ENCODE peak calls at places on chromosomes 13 and 19, in nine cellular contexts. M is foreskin fibroblast, B is psoas muscle, O is fibroblast of pulmonary artery, W is brain microvascular endothelial cell, A is testis, R is esophagus squamous epithelium, J is PC-3, I is gastrocnemius medialis. D is an unnamed sample.

GRCh38 chr19:36246006-36246391 is 31.1 kb downstream of the ZNF146 start:
- DNase-seq in M (peak), B (no peak), O (peak), W (no peak), A (no peak), R (no peak), J (no peak), I (no peak), D (no peak)

GRCh38 chr13:75485286-75486062 is 3.5 kb upstream of the TBC1D4 start:
- DNase-seq in M (peak), B (no peak), O (peak), W (no peak), A (no peak), R (no peak), J (peak), I (no peak), D (no peak)

GRCh38 chr13:27622102-27622820 is 569 bp downstream of the POLR1D start:
- DNase-seq in M (peak), B (no peak), O (peak), W (no peak), A (peak), R (no peak), J (peak), I (no peak), D (no peak)

GRCh38 chr13:27080018-27080948 is 91.3 kb downstream of the USP12 start:
- DNase-seq in M (no peak), B (no peak), O (no peak), W (no peak), A (no peak), R (no peak), J (no peak), I (no peak), D (no peak)

GRCh38 chr13:81326913-81327312 is 986.0 kb upstream of the SPRY2 start:
- DNase-seq in M (no peak), B (no peak), O (no peak), W (no peak), A (no peak), R (no peak), J (peak), I (no peak), D (no peak)

GRCh38 chr19:34598217-34599155 is 78.5 kb downstream of the SCGB2B2 start:
- DNase-seq in M (no peak), B (no peak), O (no peak), W (no peak), A (no peak), R (no peak), J (no peak), I (peak), D (no peak)

GRCh38 chr19:40803857-40804782 is 5.1 kb downstream of the EGLN2 start:
- DNase-seq in M (no peak), B (no peak), O (no peak), W (no peak), A (no peak), R (peak), J (peak), I (peak), D (no peak)

GRCh38 chr13:38395505-38395803 is 45.8 kb downstream of the UFM1 start:
- DNase-seq in M (no peak), B (no peak), O (no peak), W (no peak), A (no peak), R (no peak), J (peak), I (no peak), D (no peak)

GRCh38 chr19:14496849-14497346 is 971 bp upstream of the GIPC1 start:
- DNase-seq in M (no peak), B (no peak), O (no peak), W (no peak), A (no peak), R (no peak), J (no peak), I (no peak), D (peak)

GRCh38 chr19:44592451-44592890 is 20.9 kb upstream of the IGSF23 start:
- DNase-seq in M (peak), B (no peak), O (no peak), W (no peak), A (no peak), R (no peak), J (no peak), I (peak), D (no peak)

GRCh38 chr13:37187110-37187509 is 81.6 kb upstream of the CSNK1A1L start:
- DNase-seq in M (peak), B (no peak), O (peak), W (peak), A (no peak), R (no peak), J (no peak), I (no peak), D (no peak)

GRCh38 chr13:94298346-94298745 is 181.1 kb downstream of the DCT start:
- DNase-seq in M (no peak), B (no peak), O (no peak), W (no peak), A (no peak), R (no peak), J (no peak), I (no peak), D (no peak)

GRCh38 chr19:47280183-47280797 is 5.6 kb downstream of the INAFM1 start:
- DNase-seq in M (peak), B (no peak), O (peak), W (no peak), A (peak), R (no peak), J (peak), I (no peak), D (no peak)

GRCh38 chr13:71758823-71759222 is 108.2 kb downstream of the DACH1 start:
- DNase-seq in M (no peak), B (no peak), O (peak), W (no peak), A (no peak), R (no peak), J (no peak), I (no peak), D (peak)

GRCh38 chr19:2603320-2603719 is 99.2 kb downstream of the GNG7 start:
- DNase-seq in M (peak), B (peak), O (peak), W (peak), A (peak), R (no peak), J (no peak), I (no peak), D (no peak)

GRCh38 chr19:2176336-2176994 is 12.7 kb downstream of the DOT1L start:
- DNase-seq in M (no peak), B (peak), O (no peak), W (no peak), A (no peak), R (no peak), J (peak), I (peak), D (no peak)

GRCh38 chr13:44816701-44817684 is 172.3 kb downstream of the NUFIP1 start:
- DNase-seq in M (peak), B (no peak), O (peak), W (peak), A (no peak), R (no peak), J (peak), I (no peak), D (no peak)

GRCh38 chr19:48907671-48908070 is 7.6 kb downstream of the NUCB1 start:
- DNase-seq in M (no peak), B (no peak), O (no peak), W (no peak), A (no peak), R (no peak), J (no peak), I (no peak), D (no peak)

GRCh38 chr13:99383946-99384345 is 76.7 kb upstream of the GPR183 start:
- DNase-seq in M (no peak), B (no peak), O (no peak), W (no peak), A (no peak), R (no peak), J (no peak), I (no peak), D (no peak)

GRCh38 chr13:21668665-21669599 is 1.9 kb upstream of the FGF9 start:
- DNase-seq in M (peak), B (peak), O (peak), W (peak), A (no peak), R (no peak), J (no peak), I (no peak), D (no peak)

GRCh38 chr19:41735071-41735623 is 20.2 kb upstream of the CEACAM6 start:
- DNase-seq in M (no peak), B (no peak), O (no peak), W (no peak), A (no peak), R (no peak), J (peak), I (no peak), D (no peak)

GRCh38 chr13:26254583-26255102 is 714 bp downstream of the CDK8 start:
- DNase-seq in M (peak), B (peak), O (peak), W (peak), A (peak), R (peak), J (peak), I (peak), D (no peak)

GRCh38 chr19:47124937-47125668 is 5.5 kb upstream of the SAE1 start:
- DNase-seq in M (peak), B (no peak), O (peak), W (peak), A (peak), R (no peak), J (peak), I (no peak), D (no peak)

GRCh38 chr19:1566392-1567115 is 1.6 kb downstream of the MEX3D start:
- DNase-seq in M (peak), B (peak), O (peak), W (peak), A (peak), R (no peak), J (peak), I (no peak), D (no peak)

GRCh38 chr13:60617863-60618733 is 221.1 kb downstream of the TDRD3 start:
- DNase-seq in M (no peak), B (no peak), O (peak), W (peak), A (peak), R (no peak), J (peak), I (no peak), D (no peak)

GRCh38 chr13:28047784-28048388 is 52.5 kb downstream of the FLT3 start:
- DNase-seq in M (no peak), B (no peak), O (no peak), W (peak), A (no peak), R (no peak), J (peak), I (no peak), D (no peak)

DNA sequence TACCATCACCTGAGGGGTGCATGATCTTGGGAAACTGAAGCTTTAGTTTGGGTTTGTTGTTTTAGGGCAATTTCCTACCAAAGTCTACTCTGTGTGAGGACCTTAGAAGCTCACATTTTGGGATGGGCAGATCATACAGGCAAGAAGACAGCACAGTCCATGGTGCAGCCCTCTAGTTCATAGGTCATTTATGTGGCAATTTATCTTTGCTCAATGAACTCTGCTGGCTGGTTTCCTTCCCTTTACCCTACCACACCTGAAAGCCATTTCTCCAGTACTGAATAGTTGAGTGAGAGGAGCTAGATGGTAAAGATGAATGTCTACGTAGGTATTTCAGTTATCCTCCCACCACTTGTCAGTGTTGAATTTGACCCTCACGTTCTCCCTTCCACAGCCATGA is 87.5 kb upstream of the KLF12 start:
- DNase-seq in M (no peak), B (no peak), O (no peak), W (no peak), A (no peak), R (no peak), J (no peak), I (no peak), D (no peak)
- TF ChIP-seq CTCF in M (no peak), B (no peak), O (no peak), W (no peak), A (no peak), R (no peak), J (no peak), I (no peak), D (no peak)

GRCh38 chr19:50659318-50660082 is 10.3 kb downstream of the C19orf81 start:
- DNase-seq in M (no peak), B (no peak), O (no peak), W (no peak), A (no peak), R (no peak), J (no peak), I (no peak), D (no peak)
- H3K4me3 ChIP-seq in M (no peak), B (no peak), O (peak), W (no peak), A (peak), R (peak), J (peak), I (no peak), D (peak)

GRCh38 chr13:24737042-24737441 is 26.9 kb upstream of the RNF17 start:
- DNase-seq in M (no peak), B (no peak), O (no peak), W (no peak), A (no peak), R (no peak), J (no peak), I (no peak), D (no peak)
- TF ChIP-seq CTCF in M (no peak), B (no peak), O (no peak), W (no peak), A (no peak), R (no peak), J (no peak), I (no peak), D (no peak)

GRCh38 chr19:4060621-4061177 is 6.0 kb downstream of the ZBTB7A start:
- DNase-seq in M (no peak), B (no peak), O (no peak), W (no peak), A (no peak), R (no peak), J (no peak), I (no peak), D (no peak)

GRCh38 chr19:4059493-4059880 is 7.2 kb downstream of the ZBTB7A start:
- DNase-seq in M (no peak), B (no peak), O (no peak), W (no peak), A (no peak), R (no peak), J (no peak), I (peak), D (no peak)

GRCh38 chr19:4059931-4060620 is 6.6 kb downstream of the ZBTB7A start:
- DNase-seq in M (no peak), B (peak), O (peak), W (no peak), A (peak), R (no peak), J (no peak), I (peak), D (no peak)

GRCh38 chr19:4058696-4059492 is 7.8 kb downstream of the ZBTB7A start:
- DNase-seq in M (no peak), B (no peak), O (no peak), W (no peak), A (no peak), R (no peak), J (no peak), I (peak), D (no peak)

GRCh38 chr19:4057913-4058695 is 8.6 kb downstream of the ZBTB7A start:
- DNase-seq in M (peak), B (peak), O (peak), W (peak), A (peak), R (no peak), J (peak), I (peak), D (peak)
- H3K4me3 ChIP-seq in M (peak), B (peak), O (peak), W (peak), A (no peak), R (peak), J (peak), I (peak), D (peak)

GRCh38 chr19:53809518-53810186 is 14.5 kb downstream of the NLRP12 start:
- DNase-seq in M (no peak), B (no peak), O (peak), W (no peak), A (no peak), R (no peak), J (peak), I (no peak), D (no peak)

GRCh38 chr19:53810891-53811290 is 13.2 kb downstream of the NLRP12 start:
- DNase-seq in M (no peak), B (no peak), O (no peak), W (no peak), A (no peak), R (no peak), J (no peak), I (no peak), D (no peak)

GRCh38 chr19:53812335-53812734 is 11.8 kb downstream of the NLRP12 start:
- DNase-seq in M (no peak), B (no peak), O (no peak), W (no peak), A (no peak), R (no peak), J (peak), I (no peak), D (no peak)

GRCh38 chr19:53810187-53810546 is 13.9 kb downstream of the NLRP12 start:
- DNase-seq in M (no peak), B (no peak), O (no peak), W (no peak), A (no peak), R (no peak), J (no peak), I (no peak), D (no peak)

GRCh38 chr19:53808710-53809125 is 15.4 kb downstream of the NLRP12 start:
- DNase-seq in M (peak), B (no peak), O (peak), W (peak), A (no peak), R (no peak), J (peak), I (no peak), D (no peak)
- TF ChIP-seq CTCF in M (peak), B (no peak), O (peak), W (peak), A (peak), R (no peak), J (peak), I (no peak), D (peak)

DNA sequence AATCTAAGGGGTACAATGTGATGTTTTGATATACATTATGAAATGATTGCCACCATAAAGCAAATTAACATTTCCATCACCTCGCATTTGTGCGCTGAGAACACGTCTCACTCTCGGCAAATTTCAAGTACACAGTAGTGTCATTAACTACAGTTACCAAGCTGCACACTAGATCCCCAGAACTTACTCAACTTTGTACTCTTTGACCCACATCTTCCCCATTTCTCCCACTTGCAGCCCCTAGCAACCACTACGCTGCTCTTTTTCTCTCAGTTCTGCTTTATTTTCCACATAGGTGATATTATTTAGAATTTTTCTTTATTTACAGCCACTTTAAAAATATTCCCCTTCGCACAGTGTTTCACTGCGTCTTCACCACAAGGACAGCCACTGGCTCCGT is 486.4 kb downstream of the UQCRFS1 start:
- DNase-seq in M (peak), B (no peak), O (no peak), W (no peak), A (no peak), R (no peak), J (no peak), I (no peak), D (no peak)
- H3K4me3 ChIP-seq in M (no peak), B (no peak), O (no peak), W (peak), A (peak), R (no peak), J (no peak), I (no peak), D (no peak)

GRCh38 chr19:45922281-45922680 is 7.7 kb upstream of the NANOS2 start:
- DNase-seq in M (no peak), B (no peak), O (peak), W (no peak), A (no peak), R (no peak), J (peak), I (no peak), D (no peak)
- TF ChIP-seq CTCF in M (no peak), B (no peak), O (peak), W (peak), A (no peak), R (no peak), J (peak), I (no peak), D (peak)

GRCh38 chr13:40552895-40553294 is 113.5 kb downstream of the FOXO1 start:
- DNase-seq in M (no peak), B (no peak), O (no peak), W (no peak), A (no peak), R (no peak), J (no peak), I (no peak), D (no peak)
- H3K4me3 ChIP-seq in M (no peak), B (no peak), O (no peak), W (no peak), A (no peak), R (no peak), J (no peak), I (no peak), D (no peak)

DNA sequence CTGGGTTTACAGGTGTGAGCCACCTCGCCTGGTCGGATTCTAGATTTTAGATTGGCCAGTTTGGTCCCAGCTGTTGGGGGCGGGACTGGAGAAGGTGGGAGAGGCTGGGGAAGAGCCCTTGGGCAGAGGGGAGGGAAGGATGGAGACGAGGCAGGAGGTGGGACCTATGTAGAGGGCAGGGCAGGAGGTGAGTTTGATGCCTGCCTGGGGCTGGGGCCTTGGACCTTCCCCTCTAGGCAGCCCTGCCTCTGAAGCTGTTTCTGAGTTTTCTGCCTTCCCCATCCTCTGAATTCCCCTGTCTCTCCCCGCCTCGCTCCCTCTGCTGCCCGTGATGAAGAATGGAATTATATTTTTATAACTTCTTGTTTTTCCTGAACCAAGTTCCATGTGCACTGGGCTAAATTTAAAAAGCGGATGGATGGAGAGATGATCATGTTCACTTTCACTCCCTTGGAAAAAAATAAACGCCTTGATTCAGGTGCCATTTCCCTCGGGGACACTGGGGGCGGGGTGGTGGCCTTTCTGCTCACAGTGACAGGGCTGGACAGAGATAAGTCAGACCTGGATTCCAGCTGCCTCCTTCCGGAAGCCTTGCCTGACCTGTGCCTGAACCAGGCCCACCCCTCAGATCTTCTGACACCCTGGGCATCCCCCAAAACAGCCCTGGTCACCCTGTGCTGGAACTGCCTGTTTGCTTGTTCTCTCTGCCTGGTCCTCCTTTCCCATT is 16.5 kb upstream of the TNFAIP8L1 start:
- DNase-seq in M (peak), B (no peak), O (no peak), W (no peak), A (no peak), R (no peak), J (no peak), I (no peak), D (no peak)
- TF ChIP-seq CTCF in M (no peak), B (no peak), O (no peak), W (peak), A (no peak), R (no peak), J (peak), I (no peak), D (no peak)

GRCh38 chr19:38183227-38183914 is 40.7 kb downstream of the DPF1 start:
- DNase-seq in M (peak), B (peak), O (peak), W (peak), A (peak), R (no peak), J (no peak), I (peak), D (no peak)
- H3K4me3 ChIP-seq in M (peak), B (peak), O (peak), W (peak), A (peak), R (peak), J (no peak), I (peak), D (no peak)